ENCODE peak calls at places on chromosomes 2 and 18, in five cellular contexts. N is upper lobe of right lung; D is right lobe of liver; G is CD8-positive, alpha-beta T cell; C is IMR-90. X is an unnamed sample.

GRCh38 chr2:147553743-147554142 is 291.1 kb upstream of the ACVR2A start:
- DNase-seq in D (no peak), G (no peak), N (no peak), C (no peak), X (no peak)

GRCh38 chr2:190862591-190862991 is 18.0 kb upstream of the GLS start:
- DNase-seq in C (peak), N (no peak), D (no peak), G (no peak), X (peak)

GRCh38 chr2:19255481-19255880 is 102.9 kb downstream of the OSR1 start:
- DNase-seq in D (no peak), N (no peak), C (no peak), G (no peak), X (no peak)

GRCh38 chr2:32718752-32719151 is 90.9 kb downstream of the TTC27 start:
- DNase-seq in C (no peak), D (no peak), G (no peak), N (no peak), X (no peak)

GRCh38 chr2:186572705-186573104 is 17.2 kb upstream of the ITGAV start:
- DNase-seq in C (no peak), G (no peak), N (no peak), D (no peak), X (no peak)

GRCh38 chr2:241048949-241049343 is 50.5 kb downstream of the SNED1 start:
- DNase-seq in N (no peak), C (no peak), G (no peak), D (no peak), X (no peak)

GRCh38 chr2:196967126-196967525 is 40.6 kb upstream of the PGAP1 start:
- DNase-seq in C (peak), N (no peak), G (no peak), D (no peak), X (peak)

GRCh38 chr2:44616616-44617266 is 255.0 kb downstream of the CAMKMT start:
- DNase-seq in N (no peak), D (no peak), G (no peak), C (no peak), X (no peak)

GRCh38 chr18:12283256-12283655 is 24.8 kb upstream of the TUBB6 start:
- DNase-seq in G (no peak), C (peak), D (no peak), N (no peak), X (peak)

GRCh38 chr2:85648619-85649018 is 19.4 kb downstream of the SFTPB start:
- DNase-seq in C (peak), G (no peak), D (no peak), N (no peak), X (peak)

GRCh38 chr18:22817844-22818243 is 115.3 kb upstream of the RBBP8 start:
- DNase-seq in D (no peak), G (no peak), N (no peak), C (peak), X (no peak)

GRCh38 chr2:84836215-84836614 is 44.7 kb downstream of the TRABD2A start:
- DNase-seq in C (no peak), N (no peak), G (no peak), D (no peak), X (no peak)

GRCh38 chr2:105573490-105573889 is 171.2 kb upstream of the NCK2 start:
- DNase-seq in G (no peak), D (no peak), N (no peak), C (no peak), X (no peak)

GRCh38 chr2:36965751-36966369 is 476 bp downstream of the STRN start:
- DNase-seq in N (peak), D (no peak), G (peak), C (no peak), X (peak)

GRCh38 chr18:8471373-8471772 is 137.9 kb upstream of the RAB12 start:
- DNase-seq in C (no peak), D (no peak), N (no peak), G (no peak), X (no peak)

GRCh38 chr18:27627927-27628326 is 442.8 kb upstream of the CHST9 start:
- DNase-seq in D (no peak), G (no peak), N (no peak), C (no peak), X (no peak)

GRCh38 chr18:48838921-48839818 is 111.6 kb downstream of the SMAD7 start:
- DNase-seq in G (no peak), N (peak), D (peak), C (peak), X (peak)

GRCh38 chr18:80158365-80158764 is 49.3 kb downstream of the ADNP2 start:
- DNase-seq in C (no peak), D (no peak), N (no peak), G (no peak), X (no peak)

GRCh38 chr18:80163183-80163582 is 54.1 kb downstream of the ADNP2 start:
- DNase-seq in G (no peak), C (no peak), D (no peak), N (no peak), X (no peak)

GRCh38 chr18:80157708-80158343 is 48.8 kb downstream of the ADNP2 start:
- DNase-seq in G (peak), C (peak), N (peak), D (peak), X (peak)

GRCh38 chr18:80159713-80160636 is 50.9 kb downstream of the ADNP2 start:
- DNase-seq in G (no peak), C (no peak), N (peak), D (no peak), X (no peak)

GRCh38 chr18:80161781-80162417 is 52.8 kb downstream of the ADNP2 start:
- DNase-seq in G (no peak), N (no peak), C (no peak), D (no peak), X (no peak)
- TF ChIP-seq CTCF in G (no peak), N (no peak), C (no peak), D (no peak), X (no peak)

DNA sequence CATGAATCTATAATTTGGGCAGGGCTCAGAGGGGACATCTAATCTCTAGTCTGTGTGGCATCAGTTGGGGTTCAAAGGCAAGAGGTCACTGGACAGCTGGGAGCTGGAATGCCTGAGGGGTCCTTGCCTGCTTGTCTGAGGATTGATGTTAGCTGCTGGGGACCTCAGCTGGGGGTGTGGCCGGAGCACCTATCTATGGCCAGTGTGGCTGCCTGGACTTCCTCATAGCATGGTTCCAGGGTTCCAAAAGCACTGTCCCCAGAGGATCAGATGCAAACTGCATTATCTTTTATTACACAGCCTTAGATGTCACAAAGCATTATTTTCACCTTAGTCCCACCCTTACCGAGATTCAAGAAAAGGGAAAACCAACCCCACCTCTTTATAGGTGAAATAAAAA is 38.6 kb upstream of the YPEL5 start:
- DNase-seq in N (no peak), C (no peak), D (no peak), G (no peak), X (no peak)
- H3K4me3 ChIP-seq in N (no peak), C (no peak), D (no peak), G (no peak), X (no peak)

GRCh38 chr2:16773080-16773713 is 107.6 kb upstream of the CYRIA start:
- DNase-seq in N (no peak), G (no peak), C (peak), D (no peak), X (peak)
- TF ChIP-seq CTCF in N (peak), G (no peak), C (peak), D (peak), X (peak)

GRCh38 chr2:69087912-69088240 is 74.9 kb downstream of the ANTXR1 start:
- DNase-seq in N (no peak), G (no peak), C (peak), D (no peak), X (peak)

GRCh38 chr2:69087211-69087911 is 74.4 kb downstream of the ANTXR1 start:
- DNase-seq in D (no peak), N (no peak), C (no peak), G (no peak), X (no peak)

GRCh38 chr2:69088471-69088870 is 75.5 kb downstream of the ANTXR1 start:
- DNase-seq in N (no peak), C (peak), D (no peak), G (no peak), X (no peak)

GRCh38 chr2:69089244-69089643 is 76.3 kb downstream of the ANTXR1 start:
- DNase-seq in N (no peak), D (no peak), C (peak), G (no peak), X (peak)

DNA sequence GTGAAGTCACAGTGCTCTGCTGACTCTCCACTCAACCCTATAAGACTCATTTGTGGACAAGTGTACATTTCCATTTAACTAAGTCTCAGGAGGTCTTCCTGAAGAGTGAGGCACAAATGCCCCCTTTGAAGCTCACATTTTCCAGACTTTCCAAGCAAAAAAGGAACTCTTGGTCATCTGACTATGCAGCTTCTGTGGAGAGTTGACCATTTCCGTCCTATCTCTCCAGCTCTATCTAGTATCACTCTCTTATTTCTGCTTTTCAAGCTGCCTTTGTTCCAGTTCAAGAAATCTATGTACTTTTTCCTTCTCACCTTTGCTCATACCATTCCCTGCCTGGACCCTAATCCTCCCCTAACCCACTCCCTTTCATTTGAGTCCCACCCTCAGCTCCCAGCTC is 77.0 kb downstream of the ANTXR1 start:
- DNase-seq in D (no peak), C (no peak), G (no peak), N (no peak), X (no peak)
- H3K4me3 ChIP-seq in D (no peak), C (no peak), G (no peak), N (no peak), X (no peak)

DNA sequence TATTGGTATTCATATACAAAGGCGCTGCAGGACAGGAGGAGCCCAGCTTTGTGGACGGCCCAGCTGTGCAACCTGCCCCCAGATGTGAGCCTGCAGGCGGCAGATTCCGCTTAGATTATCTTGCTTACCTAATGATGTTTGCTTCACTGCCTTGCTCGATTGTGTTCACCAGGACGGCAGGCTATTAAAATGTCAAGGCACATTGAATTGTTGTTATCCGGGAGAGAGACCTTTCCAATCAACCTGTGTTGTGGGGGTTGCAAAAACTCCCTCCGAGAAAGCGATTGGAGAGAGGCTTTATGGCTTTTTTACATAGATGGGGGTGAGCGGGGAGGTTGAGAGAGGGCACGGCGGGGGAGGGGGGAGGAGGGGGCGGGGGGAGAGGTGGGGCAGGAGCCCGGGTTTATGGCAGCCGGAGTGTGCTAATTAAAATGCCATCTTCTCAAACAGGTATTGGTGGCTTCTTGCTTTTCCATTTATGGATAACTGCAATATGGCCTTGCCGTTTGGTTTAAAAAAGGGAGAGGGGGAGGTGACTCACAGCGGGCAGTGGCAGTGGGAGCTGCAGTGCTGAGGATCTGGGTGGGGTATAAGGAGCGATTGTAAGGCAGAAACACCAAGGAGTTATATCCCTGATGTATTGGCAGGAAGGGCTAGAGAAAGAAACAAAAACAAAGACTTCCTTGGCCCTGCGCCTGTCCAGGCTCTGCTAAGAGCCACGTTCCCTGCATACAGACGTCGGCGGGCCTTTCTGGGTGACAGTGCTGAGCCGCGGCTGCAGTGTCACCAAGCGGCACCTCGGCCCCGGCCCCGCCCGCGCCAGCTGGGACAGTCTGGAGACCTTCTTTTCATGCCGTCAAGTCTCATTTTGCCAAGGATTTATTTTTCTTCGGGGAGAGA is 97.2 kb downstream of the INSIG2 start:
- DNase-seq in N (peak), C (peak), G (peak), D (peak), X (peak)
- TF ChIP-seq CTCF in N (no peak), C (no peak), G (no peak), D (no peak), X (no peak)

DNA sequence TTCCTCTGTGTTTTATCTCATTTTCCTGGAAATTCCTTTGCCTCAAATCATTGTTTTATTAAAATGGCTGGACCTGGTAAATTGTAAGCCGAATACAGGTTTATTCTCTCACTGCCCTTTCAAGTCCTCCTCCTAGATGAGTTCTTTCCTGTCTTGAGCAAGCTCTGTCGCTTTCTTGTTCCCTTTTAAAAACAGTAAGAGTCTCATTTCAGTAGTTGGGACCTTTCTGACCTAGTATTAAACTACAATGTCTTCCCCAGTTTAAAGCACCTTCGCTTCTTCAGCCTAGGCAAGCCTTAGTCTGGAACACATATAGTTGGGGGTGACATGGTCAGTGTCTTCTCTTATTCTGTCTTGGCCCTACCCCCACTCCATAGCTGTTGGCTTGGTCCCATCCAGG is 40.9 kb upstream of the SP140L start:
- DNase-seq in N (no peak), C (no peak), G (no peak), D (no peak), X (no peak)
- H3K4me3 ChIP-seq in N (no peak), C (no peak), G (no peak), D (no peak), X (no peak)

DNA sequence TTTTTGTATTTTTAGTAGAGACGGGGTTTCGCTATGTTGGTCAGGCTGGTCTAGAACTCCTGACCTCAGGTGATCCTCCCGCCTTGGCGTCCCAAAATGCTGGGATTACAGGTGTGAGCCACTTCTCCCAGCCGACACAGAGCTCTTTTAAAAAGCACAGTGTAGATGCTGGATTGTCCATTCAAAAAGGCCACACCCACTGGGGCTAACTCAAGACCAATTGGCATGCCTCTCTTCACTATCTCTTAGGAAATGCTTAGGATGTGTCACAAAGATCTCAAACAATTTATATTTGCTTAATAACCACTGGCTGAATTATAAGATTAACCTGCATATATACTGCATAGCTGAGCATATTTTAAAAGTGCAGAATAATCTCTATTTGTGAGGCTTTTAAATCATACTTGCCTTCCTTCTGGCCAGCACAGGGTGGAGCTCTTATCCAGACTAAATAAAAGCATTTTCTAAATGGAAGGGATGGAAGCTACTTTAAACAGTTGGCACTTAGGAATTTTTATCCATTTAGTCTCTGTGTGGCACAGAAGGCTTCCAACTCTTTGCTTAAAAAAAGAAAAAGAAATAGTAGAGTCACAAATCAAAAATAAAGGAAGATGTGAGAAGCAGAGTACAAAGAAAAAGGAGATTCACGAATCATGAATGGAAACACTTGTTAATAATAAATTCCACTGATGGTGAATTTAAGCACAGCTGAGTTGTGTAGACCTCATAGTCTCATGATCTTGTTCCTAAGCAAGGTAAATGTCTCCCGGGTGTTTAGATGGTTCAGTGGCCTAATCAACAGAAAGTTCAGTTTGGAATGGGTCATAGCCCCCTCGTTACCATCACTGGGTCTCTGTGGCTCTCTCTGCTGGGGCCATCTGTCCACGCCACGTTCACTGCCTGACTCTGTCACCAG is 22.4 kb downstream of the CRYGD start:
- DNase-seq in D (no peak), N (no peak), G (no peak), C (peak), X (peak)
- TF ChIP-seq CTCF in D (peak), N (no peak), G (no peak), C (peak), X (peak)